ENCODE peak calls at places on chromosome 16, in five cellular contexts. E is fibroblast of villous mesenchyme, O is astrocyte of the cerebellum, T is GM12865, J is fibroblast of lung. Y is an unnamed sample.

GRCh38 chr16:67967956-67968439 is 439 bp downstream of the SLC12A4 start:
- DNase-seq in T (peak), J (peak), O (no peak), E (peak), Y (no peak)

GRCh38 chr16:83853834-83854233 is 45.1 kb upstream of the MLYCD start:
- DNase-seq in J (no peak), T (no peak), E (no peak), O (no peak), Y (no peak)

GRCh38 chr16:80324371-80324770 is 216.4 kb upstream of the DYNLRB2 start:
- DNase-seq in O (no peak), T (no peak), J (no peak), E (no peak), Y (no peak)

GRCh38 chr16:57422026-57422944 is 17.7 kb downstream of the CCL17 start:
- DNase-seq in J (peak), O (peak), T (peak), E (peak), Y (no peak)

GRCh38 chr16:57803413-57803990 is 1.2 kb upstream of the KIFC3 start:
- DNase-seq in J (no peak), E (peak), T (no peak), O (no peak), Y (no peak)

GRCh38 chr16:73171380-73171779 is 123.5 kb upstream of the ZFHX3 start:
- DNase-seq in E (peak), T (no peak), J (peak), O (no peak), Y (no peak)

GRCh38 chr16:78985736-78986605 is 614.6 kb downstream of the MAF start:
- DNase-seq in T (no peak), O (no peak), J (no peak), E (no peak), Y (no peak)

GRCh38 chr16:10178079-10178478 is 4.1 kb downstream of the GRIN2A start:
- DNase-seq in J (peak), E (no peak), O (no peak), T (no peak), Y (no peak)

GRCh38 chr16:4330277-4330882 is 14.5 kb downstream of the GLIS2 start:
- DNase-seq in E (peak), T (peak), O (no peak), J (peak), Y (no peak)

GRCh38 chr16:9090101-9090959 is 1.1 kb upstream of the HAPSTR1 start:
- DNase-seq in O (no peak), T (peak), J (peak), E (peak), Y (no peak)

GRCh38 chr16:15538484-15538883 is 104.1 kb downstream of the BMERB1 start:
- DNase-seq in E (no peak), O (no peak), J (no peak), T (no peak), Y (no peak)

GRCh38 chr16:15533386-15533785 is 99.0 kb downstream of the BMERB1 start:
- DNase-seq in O (no peak), E (no peak), T (no peak), J (no peak), Y (no peak)

GRCh38 chr16:15535772-15536171 is 101.4 kb downstream of the BMERB1 start:
- DNase-seq in E (no peak), J (no peak), T (no peak), O (no peak), Y (no peak)

GRCh38 chr16:15539197-15539596 is 103.8 kb downstream of the MARF1 start:
- DNase-seq in J (no peak), O (no peak), E (no peak), T (peak), Y (no peak)

DNA sequence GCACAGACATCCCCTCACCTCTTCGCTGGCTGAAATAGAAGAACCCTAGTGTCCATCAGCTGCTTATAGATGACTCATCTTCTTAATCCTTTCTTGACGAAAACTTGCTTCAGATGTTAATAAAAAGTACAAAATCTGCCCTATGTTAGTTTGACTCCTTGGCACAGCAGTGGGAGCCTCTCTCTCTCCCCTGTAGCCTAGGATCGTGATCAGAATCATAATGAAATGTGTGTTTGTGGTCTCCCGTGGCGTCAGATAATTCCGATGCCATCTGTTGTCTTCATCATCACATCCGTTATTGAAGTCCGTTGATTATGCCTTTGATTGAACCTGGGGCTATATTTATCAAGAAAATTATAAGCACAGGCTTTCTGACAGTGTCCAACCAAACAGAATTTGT is 102.4 kb downstream of the BMERB1 start:
- DNase-seq in J (no peak), O (no peak), T (no peak), E (no peak), Y (no peak)
- H3K4me3 ChIP-seq in J (no peak), O (no peak), T (no peak), E (no peak), Y (no peak)

GRCh38 chr16:49382916-49383315 is 9.3 kb downstream of the C16orf78 start:
- DNase-seq in O (no peak), E (no peak), J (no peak), T (peak), Y (no peak)
- TF ChIP-seq CTCF in O (no peak), E (no peak), J (no peak), T (peak), Y (no peak)

GRCh38 chr16:87464691-87465300 is 28.0 kb downstream of the ZCCHC14 start:
- DNase-seq in O (peak), T (peak), J (peak), E (peak), Y (peak)
- H3K4me3 ChIP-seq in O (no peak), T (no peak), J (peak), E (peak), Y (peak)

GRCh38 chr16:70737377-70738082 is 51.7 kb upstream of the MTSS2 start:
- DNase-seq in J (peak), O (peak), T (peak), E (peak), Y (peak)
- TF ChIP-seq CTCF in J (no peak), O (no peak), T (no peak), E (no peak), Y (no peak)